ENCODE peak calls at places on chromosomes 7 and 10, in eight cellular contexts. One of them, this sample, is unnamed.

GRCh38 chr7:465710-466400 is 53.8 kb downstream of the PDGFA start:
- DNase-seq in posterior cingulate gyrus: no peak
- DNase-seq in RPMI7951: peak
- DNase-seq in NCI-H226: no peak
- DNase-seq in prostate gland: no peak
- DNase-seq in T-helper 9 cell: no peak
- DNase-seq in RPMI8226: no peak
- DNase-seq in fibroblast of the aortic adventitia: no peak
- DNase-seq in this sample: no peak

GRCh38 chr7:128215739-128216138 is 25.3 kb upstream of the LEP start:
- DNase-seq in T-helper 9 cell: no peak
- DNase-seq in posterior cingulate gyrus: no peak
- DNase-seq in prostate gland: no peak
- DNase-seq in fibroblast of the aortic adventitia: peak
- DNase-seq in RPMI7951: peak
- DNase-seq in RPMI8226: no peak
- DNase-seq in NCI-H226: peak
- DNase-seq in this sample: no peak

GRCh38 chr10:42781893-42782445 is 626 bp upstream of the BMS1 start:
- DNase-seq in RPMI8226: no peak
- DNase-seq in RPMI7951: peak
- DNase-seq in prostate gland: no peak
- DNase-seq in NCI-H226: no peak
- DNase-seq in T-helper 9 cell: no peak
- DNase-seq in posterior cingulate gyrus: no peak
- DNase-seq in fibroblast of the aortic adventitia: no peak
- DNase-seq in this sample: peak

GRCh38 chr7:135385209-135385608 is 124.7 kb downstream of the CNOT4 start:
- DNase-seq in RPMI8226: no peak
- DNase-seq in fibroblast of the aortic adventitia: peak
- DNase-seq in NCI-H226: peak
- DNase-seq in RPMI7951: peak
- DNase-seq in prostate gland: peak
- DNase-seq in T-helper 9 cell: no peak
- DNase-seq in posterior cingulate gyrus: no peak
- DNase-seq in this sample: no peak

GRCh38 chr10:52249850-52250395 is 64.2 kb upstream of the DKK1 start:
- DNase-seq in T-helper 9 cell: no peak
- DNase-seq in RPMI8226: no peak
- DNase-seq in prostate gland: no peak
- DNase-seq in NCI-H226: no peak
- DNase-seq in fibroblast of the aortic adventitia: no peak
- DNase-seq in RPMI7951: no peak
- DNase-seq in posterior cingulate gyrus: no peak
- DNase-seq in this sample: no peak

GRCh38 chr7:131897016-131897789 is 340.8 kb upstream of the PODXL start:
- DNase-seq in NCI-H226: peak
- DNase-seq in fibroblast of the aortic adventitia: peak
- DNase-seq in RPMI8226: no peak
- DNase-seq in posterior cingulate gyrus: no peak
- DNase-seq in prostate gland: no peak
- DNase-seq in RPMI7951: peak
- DNase-seq in T-helper 9 cell: no peak
- DNase-seq in this sample: peak

GRCh38 chr10:113073549-113074189 is 123.6 kb downstream of the TCF7L2 start:
- DNase-seq in posterior cingulate gyrus: no peak
- DNase-seq in T-helper 9 cell: no peak
- DNase-seq in RPMI8226: no peak
- DNase-seq in NCI-H226: peak
- DNase-seq in RPMI7951: peak
- DNase-seq in fibroblast of the aortic adventitia: peak
- DNase-seq in prostate gland: no peak
- DNase-seq in this sample: peak

GRCh38 chr10:53088956-53089355 is 316.4 kb upstream of the MBL2 start:
- DNase-seq in fibroblast of the aortic adventitia: no peak
- DNase-seq in NCI-H226: no peak
- DNase-seq in posterior cingulate gyrus: no peak
- DNase-seq in RPMI7951: no peak
- DNase-seq in RPMI8226: no peak
- DNase-seq in T-helper 9 cell: no peak
- DNase-seq in prostate gland: no peak
- DNase-seq in this sample: no peak

GRCh38 chr7:114648680-114649079 is 234.1 kb downstream of the FOXP2 start:
- DNase-seq in RPMI7951: no peak
- DNase-seq in prostate gland: no peak
- DNase-seq in T-helper 9 cell: no peak
- DNase-seq in fibroblast of the aortic adventitia: no peak
- DNase-seq in NCI-H226: no peak
- DNase-seq in posterior cingulate gyrus: no peak
- DNase-seq in RPMI8226: no peak
- DNase-seq in this sample: no peak

GRCh38 chr10:69505636-69506318 is 54.5 kb downstream of the TSPAN15 start:
- DNase-seq in NCI-H226: no peak
- DNase-seq in prostate gland: no peak
- DNase-seq in RPMI8226: no peak
- DNase-seq in RPMI7951: no peak
- DNase-seq in T-helper 9 cell: no peak
- DNase-seq in posterior cingulate gyrus: no peak
- DNase-seq in fibroblast of the aortic adventitia: no peak
- DNase-seq in this sample: no peak